ENCODE peak calls at places on chromosomes 16 and 17, in ten cellular contexts. J is CD8-positive, alpha-beta memory T cell; G is fibroblast of lung; W is HCT116; N is body of pancreas; E is endodermal cell; Y is Caco-2; V is effector memory CD4-positive, alpha-beta T cell; K is sigmoid colon; D is Panc1. M is an unnamed sample. For H3K36me3 and H3K27me3, the result is how much of the 10 kb centered on the place peaks cover.

GRCh38 chr16:57462978-57463362 is 491 bp downstream of the POLR2C start:
- DNase-seq in J (no peak), G (peak), W (no peak), N (no peak), E (no peak), Y (no peak), V (no peak), K (no peak), D (no peak), M (no peak)

GRCh38 chr17:64103751-64104364 is 26.1 kb downstream of the ERN1 start:
- DNase-seq in J (no peak), G (peak), W (peak), N (no peak), E (peak), Y (no peak), V (no peak), K (no peak), D (no peak), M (no peak)

GRCh38 chr17:14926526-14927122 is 338.5 kb downstream of the PMP22 start:
- DNase-seq in J (peak), G (peak), W (peak), N (peak), E (peak), Y (no peak), V (peak), K (no peak), D (peak), M (peak)

GRCh38 chr17:305090-305976 is 47.3 kb downstream of the RPH3AL start:
- DNase-seq in J (no peak), G (no peak), W (no peak), N (peak), E (peak), Y (no peak), V (no peak), K (no peak), D (no peak), M (peak)

GRCh38 chr17:9244066-9245052 is 223.0 kb downstream of the NTN1 start:
- DNase-seq in J (no peak), G (no peak), W (no peak), N (peak), E (no peak), Y (no peak), V (no peak), K (peak), D (no peak), M (peak)

GRCh38 chr17:45326566-45326965 is 9.7 kb upstream of the MAP3K14 start:
- DNase-seq in J (no peak), G (no peak), W (no peak), N (no peak), E (peak), Y (no peak), V (no peak), K (peak), D (no peak), M (no peak)

GRCh38 chr16:4411684-4412083 is 4.7 kb downstream of the CORO7 start:
- DNase-seq in J (no peak), G (no peak), W (no peak), N (no peak), E (no peak), Y (no peak), V (no peak), K (peak), D (no peak), M (peak)

GRCh38 chr16:67409631-67410030 is 6.6 kb downstream of the ZDHHC1 start:
- DNase-seq in J (no peak), G (no peak), W (no peak), N (peak), E (no peak), Y (no peak), V (no peak), K (no peak), D (no peak), M (no peak)

GRCh38 chr17:27471321-27472269 is 15.3 kb downstream of the KSR1 start:
- DNase-seq in J (no peak), G (peak), W (peak), N (no peak), E (no peak), Y (peak), V (peak), K (no peak), D (no peak), M (no peak)

GRCh38 chr17:64005734-64006167 is 7.6 kb downstream of the PRR29 start:
- DNase-seq in J (no peak), G (no peak), W (no peak), N (peak), E (peak), Y (peak), V (no peak), K (peak), D (no peak), M (peak)

GRCh38 chr17:57121308-57122042 is 36.4 kb downstream of the AKAP1 start:
- DNase-seq in J (no peak), G (peak), W (no peak), N (peak), E (peak), Y (peak), V (no peak), K (no peak), D (no peak), M (peak)

GRCh38 chr16:54193656-54194007 is 93.0 kb downstream of the IRX3 start:
- DNase-seq in J (no peak), G (peak), W (peak), N (peak), E (peak), Y (peak), V (no peak), K (peak), D (no peak), M (peak)

GRCh38 chr16:2969545-2970521 is 685 bp downstream of the PAQR4 start:
- DNase-seq in J (peak), G (peak), W (no peak), N (peak), E (peak), Y (peak), V (peak), K (no peak), D (no peak), M (peak)

GRCh38 chr16:65572156-65572555 is 450.3 kb upstream of the CDH11 start:
- DNase-seq in J (no peak), G (peak), W (no peak), N (no peak), E (no peak), Y (no peak), V (no peak), K (no peak), D (no peak), M (no peak)

GRCh38 chr17:7579001-7579838 is at the start of gene CD68:
- DNase-seq in J (peak), G (peak), W (peak), N (peak), E (peak), Y (peak), V (peak), K (peak), D (peak), M (peak)

GRCh38 chr17:44115585-44116415 is 7.6 kb downstream of the HDAC5 start:
- DNase-seq in J (no peak), G (peak), W (no peak), N (peak), E (peak), Y (no peak), V (no peak), K (no peak), D (no peak), M (peak)

GRCh38 chr17:7515912-7516610 is 31.9 kb downstream of the POLR2A start:
- DNase-seq in J (no peak), G (peak), W (no peak), N (no peak), E (no peak), Y (no peak), V (no peak), K (no peak), D (no peak), M (no peak)

GRCh38 chr16:11211977-11212818 is 43.8 kb downstream of the SOCS1 start:
- DNase-seq in J (no peak), G (no peak), W (no peak), N (no peak), E (no peak), Y (no peak), V (no peak), K (no peak), D (no peak), M (peak)

GRCh38 chr16:77199211-77199610 is at the start of gene SYCE1L:
- DNase-seq in J (no peak), G (no peak), W (no peak), N (no peak), E (no peak), Y (no peak), V (no peak), K (no peak), D (no peak), M (no peak)

GRCh38 chr17:38613981-38614779 is 8.4 kb upstream of the SRCIN1 start:
- DNase-seq in J (no peak), G (no peak), W (no peak), N (peak), E (no peak), Y (peak), V (no peak), K (peak), D (no peak), M (peak)

GRCh38 chr17:37642706-37643105 is 540 bp downstream of the DDX52 start:
- DNase-seq in J (no peak), G (peak), W (no peak), N (no peak), E (no peak), Y (no peak), V (no peak), K (no peak), D (no peak), M (peak)

GRCh38 chr17:62778990-62779681 is 29.0 kb downstream of the MARCHF10 start:
- DNase-seq in J (no peak), G (peak), W (peak), N (peak), E (peak), Y (peak), V (peak), K (no peak), D (peak), M (no peak)

GRCh38 chr16:11677959-11678881 is 10.0 kb downstream of the SNN start:
- DNase-seq in J (no peak), G (no peak), W (no peak), N (no peak), E (no peak), Y (no peak), V (no peak), K (peak), D (no peak), M (no peak)

GRCh38 chr17:78360371-78361226 is 722 bp upstream of the SOCS3 start:
- DNase-seq in J (peak), G (peak), W (peak), N (peak), E (peak), Y (peak), V (peak), K (peak), D (no peak), M (peak)

GRCh38 chr17:78032166-78032565 is 73.7 kb downstream of the TNRC6C start:
- DNase-seq in J (no peak), G (peak), W (no peak), N (no peak), E (no peak), Y (no peak), V (no peak), K (no peak), D (no peak), M (no peak)

GRCh38 chr16:49464093-49464492 is 90.5 kb downstream of the C16orf78 start:
- DNase-seq in J (no peak), G (no peak), W (no peak), N (no peak), E (peak), Y (no peak), V (no peak), K (peak), D (no peak), M (peak)

GRCh38 chr17:63997341-63998048 is 656 bp upstream of the PRR29 start:
- DNase-seq in J (no peak), G (no peak), W (no peak), N (no peak), E (no peak), Y (peak), V (no peak), K (peak), D (no peak), M (peak)

GRCh38 chr16:50219402-50219975 is 46.9 kb upstream of the ADCY7 start:
- DNase-seq in J (no peak), G (no peak), W (no peak), N (no peak), E (no peak), Y (no peak), V (no peak), K (no peak), D (no peak), M (no peak)

GRCh38 chr17:39123627-39124026 is 27.8 kb downstream of the PLXDC1 start:
- DNase-seq in J (no peak), G (peak), W (no peak), N (peak), E (no peak), Y (no peak), V (no peak), K (no peak), D (no peak), M (no peak)

GRCh38 chr16:66223176-66223780 is 143.2 kb upstream of the CDH5 start:
- DNase-seq in J (no peak), G (peak), W (no peak), N (no peak), E (peak), Y (peak), V (no peak), K (peak), D (no peak), M (no peak)

GRCh38 chr17:66474258-66474657 is 171.8 kb downstream of the PRKCA start:
- DNase-seq in J (no peak), G (no peak), W (no peak), N (no peak), E (peak), Y (no peak), V (no peak), K (no peak), D (no peak), M (peak)

GRCh38 chr16:20995711-20996110 is 95.1 kb downstream of the LYRM1 start:
- DNase-seq in J (no peak), G (no peak), W (no peak), N (no peak), E (no peak), Y (no peak), V (no peak), K (no peak), D (no peak), M (no peak)

GRCh38 chr17:81734405-81735055 is 22.4 kb downstream of the SLC25A10 start:
- DNase-seq in J (no peak), G (no peak), W (no peak), N (no peak), E (peak), Y (no peak), V (no peak), K (peak), D (no peak), M (no peak)

GRCh38 chr17:59369026-59369724 is 37.7 kb downstream of the YPEL2 start:
- DNase-seq in J (no peak), G (peak), W (no peak), N (no peak), E (no peak), Y (no peak), V (no peak), K (no peak), D (no peak), M (no peak)

GRCh38 chr17:45270828-45271418 is 9.0 kb upstream of the SPATA32 start:
- DNase-seq in J (peak), G (no peak), W (no peak), N (peak), E (peak), Y (no peak), V (no peak), K (no peak), D (no peak), M (peak)

GRCh38 chr16:8110572-8111514 is 479.5 kb downstream of the TMEM114 start:
- DNase-seq in J (no peak), G (no peak), W (no peak), N (no peak), E (no peak), Y (no peak), V (no peak), K (no peak), D (no peak), M (no peak)

GRCh38 chr16:8109510-8110369 is 480.6 kb downstream of the TMEM114 start:
- DNase-seq in J (no peak), G (no peak), W (no peak), N (no peak), E (no peak), Y (no peak), V (no peak), K (no peak), D (no peak), M (no peak)

GRCh38 chr16:8113843-8114242 is 476.5 kb downstream of the TMEM114 start:
- DNase-seq in J (no peak), G (no peak), W (no peak), N (no peak), E (no peak), Y (no peak), V (no peak), K (no peak), D (no peak), M (no peak)

GRCh38 chr16:8103649-8104289 is 486.5 kb downstream of the TMEM114 start:
- DNase-seq in J (no peak), G (no peak), W (no peak), N (no peak), E (no peak), Y (no peak), V (no peak), K (no peak), D (no peak), M (no peak)

GRCh38 chr16:8108991-8109509 is 481.3 kb downstream of the TMEM114 start:
- DNase-seq in J (no peak), G (no peak), W (no peak), N (no peak), E (no peak), Y (no peak), V (no peak), K (no peak), D (no peak), M (no peak)
- H3K4me3 ChIP-seq in J (peak), G (no peak), W (no peak), N (no peak), E (no peak), Y (no peak), V (no peak), K (no peak), D (no peak), M (no peak)

DNA sequence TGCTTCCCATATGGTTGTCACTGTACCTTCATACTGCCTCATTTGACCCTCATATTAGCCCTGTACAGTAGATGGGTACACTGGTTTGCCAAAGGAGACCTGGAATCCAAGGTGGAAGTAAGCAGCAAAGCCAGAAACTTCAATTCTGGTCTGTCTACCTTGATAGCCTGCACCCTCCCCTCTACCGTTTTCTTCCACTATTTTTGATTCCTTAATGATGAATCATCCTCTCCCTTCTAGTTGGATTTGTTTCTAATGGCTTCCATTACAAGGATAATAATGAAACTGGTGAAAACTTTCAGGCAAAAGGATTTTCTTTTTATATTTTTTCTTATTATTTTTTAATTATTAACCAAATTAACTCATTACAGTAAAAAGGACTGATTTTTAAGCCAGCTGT is 17.3 kb downstream of the TAC4 start:
- DNase-seq in J (no peak), G (peak), W (no peak), N (no peak), E (no peak), Y (no peak), V (no peak), K (no peak), D (no peak), M (no peak)
- H3K36me3 ChIP-seq in J (under half), G (under half), W (under half), N (under half), E (half or more), Y (under half), V (half or more), K (under half), D (under half), M (under half)

DNA sequence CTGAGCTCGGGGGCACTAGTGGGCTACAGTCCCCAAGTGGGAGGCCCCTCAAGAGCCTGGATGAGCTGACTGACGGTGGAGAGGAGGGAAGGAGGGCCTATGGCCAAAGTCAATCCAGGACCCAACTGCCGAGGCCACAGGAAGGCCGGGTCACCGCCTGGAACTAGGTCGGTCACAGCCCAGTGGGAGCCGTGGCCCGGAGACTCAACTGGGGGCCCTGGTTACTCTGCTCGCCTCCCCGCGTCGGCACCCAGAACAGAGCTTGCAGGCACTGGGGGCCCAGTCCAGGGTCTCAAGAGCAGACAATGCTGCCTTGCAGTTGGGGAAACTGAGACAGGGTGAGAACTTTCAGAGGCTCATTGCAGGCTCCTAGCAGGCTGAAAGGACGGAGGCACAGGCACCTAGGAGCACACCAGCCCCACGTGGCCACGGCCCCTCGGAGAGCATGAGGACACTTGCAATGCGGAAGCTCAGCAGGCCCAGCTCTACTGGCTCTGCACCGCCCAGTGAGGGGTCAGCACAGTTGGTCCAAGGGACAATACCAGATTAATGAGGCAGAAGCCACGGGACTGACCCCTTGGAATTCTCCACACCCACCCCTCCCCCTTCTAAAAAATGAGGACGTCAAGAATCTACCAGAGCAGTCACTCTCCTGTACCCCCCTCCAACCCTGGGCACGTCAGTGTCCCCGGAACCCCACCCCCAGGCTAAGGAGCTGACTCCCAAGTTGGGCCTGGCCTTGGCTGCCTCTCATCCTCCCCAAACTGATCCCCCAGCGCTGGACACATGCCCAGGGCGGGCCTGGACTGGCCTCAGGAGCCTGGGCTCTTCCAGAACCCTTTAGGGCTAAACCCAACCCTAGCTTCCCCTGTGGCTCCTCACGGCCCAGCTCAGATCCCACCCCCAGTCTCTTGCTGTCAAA is 2.2 kb downstream of the HS3ST6 start:
- DNase-seq in J (no peak), G (no peak), W (no peak), N (no peak), E (no peak), Y (no peak), V (no peak), K (no peak), D (no peak), M (no peak)
- H3K27me3 ChIP-seq in J (under half), G (under half), W (under half), N (under half), E (half or more), Y (under half), V (under half), K (half or more), D (under half), M (half or more)

GRCh38 chr17:75343007-75343406 is 53.8 kb upstream of the SLC25A19 start:
- DNase-seq in J (no peak), G (no peak), W (no peak), N (no peak), E (no peak), Y (peak), V (no peak), K (no peak), D (no peak), M (no peak)

GRCh38 chr17:75344664-75345063 is 55.4 kb upstream of the SLC25A19 start:
- DNase-seq in J (no peak), G (peak), W (no peak), N (no peak), E (peak), Y (no peak), V (no peak), K (no peak), D (no peak), M (peak)

GRCh38 chr17:75348386-75349012 is 57.0 kb downstream of the GRB2 start:
- DNase-seq in J (no peak), G (no peak), W (no peak), N (no peak), E (no peak), Y (no peak), V (no peak), K (no peak), D (no peak), M (no peak)

GRCh38 chr17:75346906-75347305 is 57.7 kb upstream of the SLC25A19 start:
- DNase-seq in J (no peak), G (peak), W (no peak), N (no peak), E (peak), Y (peak), V (no peak), K (no peak), D (no peak), M (peak)

GRCh38 chr17:75345514-75346167 is 56.4 kb upstream of the SLC25A19 start:
- DNase-seq in J (peak), G (no peak), W (no peak), N (no peak), E (peak), Y (peak), V (no peak), K (no peak), D (no peak), M (peak)
- H3K4me3 ChIP-seq in J (peak), G (no peak), W (no peak), N (no peak), E (no peak), Y (no peak), V (peak), K (no peak), D (no peak), M (peak)

DNA sequence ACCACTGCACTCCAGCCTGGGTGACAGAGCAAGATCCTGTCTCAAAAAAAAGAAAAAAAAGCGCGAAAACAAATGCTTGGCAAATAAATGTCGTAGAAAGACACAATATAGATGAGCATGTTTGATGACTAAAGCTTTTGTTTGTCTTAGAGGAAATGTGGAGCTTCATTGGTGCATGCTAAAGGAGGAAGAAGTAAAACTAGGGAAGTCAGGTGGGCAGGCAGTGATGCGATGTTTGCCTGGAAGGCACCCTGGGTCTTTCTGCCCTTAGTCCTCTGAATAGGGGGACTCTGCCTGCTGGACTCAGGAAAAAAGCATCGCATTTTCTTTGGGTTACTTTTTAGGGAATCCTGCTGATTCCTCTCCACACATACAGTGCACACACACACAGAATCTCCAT is 20.8 kb downstream of the ZNF750 start:
- DNase-seq in J (no peak), G (no peak), W (no peak), N (no peak), E (no peak), Y (no peak), V (no peak), K (no peak), D (no peak), M (no peak)
- H3K36me3 ChIP-seq in J (under half), G (under half), W (under half), N (under half), E (half or more), Y (under half), V (under half), K (under half), D (under half), M (under half)

M was measured in H7.